ENCODE peak calls at places on chromosomes 4 and X, in six cellular contexts. V is astrocyte of the spinal cord; I is NCI-H82; L is right cardiac atrium; U is SK-MEL-5; G is CD8-positive, alpha-beta T cell. J is an unnamed sample.

GRCh38 chrX:96692454-96692853 is 7.8 kb downstream of the DIAPH2 start:
- DNase-seq in V (no peak), I (no peak), L (no peak), U (no peak), G (no peak), J (no peak)

GRCh38 chr4:186368291-186368690 is 102.3 kb downstream of the F11 start:
- DNase-seq in V (no peak), I (no peak), L (no peak), U (no peak), G (no peak), J (no peak)

GRCh38 chr4:184097240-184097619 is 120.4 kb downstream of the ENPP6 start:
- DNase-seq in V (no peak), I (no peak), L (peak; percentile 70), U (no peak), G (no peak), J (peak; percentile 43)

GRCh38 chr4:73828945-73829344 is 7.5 kb upstream of the CXCL6 start:
- DNase-seq in V (peak; percentile 80), I (no peak), L (no peak), U (peak; percentile 93), G (no peak), J (no peak)

GRCh38 chrX:46447384-46447783 is 97.8 kb downstream of the ZNF674 start:
- DNase-seq in V (peak; percentile 5), I (no peak), L (no peak), U (no peak), G (no peak), J (no peak)

GRCh38 chrX:49039598-49040375 is 3.4 kb downstream of the TFE3 start:
- DNase-seq in V (peak; percentile 95), I (peak; percentile 96), L (peak; percentile 73), U (peak; percentile 72), G (peak; percentile 27), J (peak; percentile 52)

GRCh38 chr4:186499467-186499866 is 55.9 kb downstream of the MTNR1A start:
- DNase-seq in V (no peak), I (no peak), L (no peak), U (no peak), G (no peak), J (no peak)

GRCh38 chr4:30555778-30556177 is 164.4 kb upstream of the PCDH7 start:
- DNase-seq in V (no peak), I (no peak), L (no peak), U (no peak), G (no peak), J (no peak)

GRCh38 chr4:18291313-18291712 is 269.8 kb upstream of the LCORL start:
- DNase-seq in V (no peak), I (peak; percentile 1), L (no peak), U (no peak), G (no peak), J (no peak)

GRCh38 chrX:129833153-129834004 is 10.3 kb downstream of the ZDHHC9 start:
- DNase-seq in V (peak; percentile 72), I (peak; percentile 84), L (no peak), U (no peak), G (no peak), J (no peak)

GRCh38 chr4:74018771-74019170 is 19.7 kb downstream of the CXCL3 start:
- DNase-seq in V (no peak), I (no peak), L (no peak), U (peak; percentile 22), G (no peak), J (no peak)

GRCh38 chr4:53653484-53654053 is 62.3 kb upstream of the LNX1 start:
- DNase-seq in V (peak; percentile 18), I (peak; percentile 12), L (no peak), U (peak; percentile 33), G (no peak), J (no peak)

GRCh38 chr4:26248647-26249046 is 72.2 kb upstream of the RBPJ start:
- DNase-seq in V (peak; percentile 81), I (peak; percentile 76), L (no peak), U (no peak), G (no peak), J (no peak)

GRCh38 chrX:119758682-119759332 is 419 bp downstream of the SOWAHD start:
- DNase-seq in V (no peak), I (peak; percentile 32), L (no peak), U (no peak), G (peak; percentile 40), J (peak; percentile 13)

GRCh38 chr4:81606796-81607550 is 135.3 kb upstream of the RASGEF1B start:
- DNase-seq in V (peak; percentile 33), I (no peak), L (peak; percentile 49), U (no peak), G (no peak), J (no peak)

GRCh38 chr4:141459020-141459419 is 177.4 kb upstream of the IL15 start:
- DNase-seq in V (no peak), I (no peak), L (no peak), U (no peak), G (no peak), J (no peak)

GRCh38 chr4:53744446-53745160 is 153.3 kb upstream of the LNX1 start:
- DNase-seq in V (no peak), I (peak; percentile 1), L (no peak), U (no peak), G (no peak), J (no peak)

GRCh38 chr4:111128327-111128726 is 505.4 kb upstream of the PITX2 start:
- DNase-seq in V (peak; percentile 10), I (no peak), L (no peak), U (no peak), G (no peak), J (no peak)

GRCh38 chr4:165828928-165829327 is 44.1 kb upstream of the TLL1 start:
- DNase-seq in V (no peak), I (no peak), L (no peak), U (no peak), G (no peak), J (no peak)

GRCh38 chr4:140213116-140213515 is 59.1 kb upstream of the MAML3 start:
- DNase-seq in V (no peak), I (no peak), L (no peak), U (no peak), G (no peak), J (no peak)

GRCh38 chr4:104860227-104861123 is 286.2 kb upstream of the TET2 start:
- DNase-seq in V (peak; percentile 84), I (peak; percentile 94), L (no peak), U (peak; percentile 81), G (peak; percentile 26), J (no peak)

GRCh38 chr4:98446499-98447375 is 185.6 kb downstream of the RAP1GDS1 start:
- DNase-seq in V (peak; percentile 92), I (no peak), L (no peak), U (no peak), G (peak; percentile 57), J (no peak)

GRCh38 chr4:56804551-56804950 is 16.9 kb downstream of the SPINK2 start:
- DNase-seq in V (peak; percentile 83), I (no peak), L (no peak), U (no peak), G (no peak), J (no peak)

GRCh38 chr4:76856183-76856969 is 41.6 kb downstream of the SOWAHB start:
- DNase-seq in V (peak; percentile 87), I (peak; percentile 34), L (no peak), U (no peak), G (no peak), J (no peak)

GRCh38 chr4:5973486-5974220 is 44.6 kb downstream of the C4orf50 start:
- DNase-seq in V (no peak), I (no peak), L (no peak), U (no peak), G (no peak), J (no peak)

GRCh38 chr4:150302553-150302952 is 224.3 kb downstream of the DCLK2 start:
- DNase-seq in V (peak; percentile 96), I (no peak), L (no peak), U (no peak), G (no peak), J (no peak)

GRCh38 chr4:98522603-98523395 is 135.6 kb downstream of the TSPAN5 start:
- DNase-seq in V (peak; percentile 95), I (no peak), L (no peak), U (no peak), G (no peak), J (no peak)

GRCh38 chrX:10756365-10756915 is 136.1 kb upstream of the MID1 start:
- DNase-seq in V (peak; percentile 79), I (no peak), L (no peak), U (no peak), G (no peak), J (no peak)

GRCh38 chr4:41713768-41714167 is 34.8 kb downstream of the PHOX2B start:
- DNase-seq in V (no peak), I (no peak), L (no peak), U (no peak), G (no peak), J (no peak)

GRCh38 chr4:94448815-94449375 is 2.8 kb upstream of the PDLIM5 start:
- DNase-seq in V (no peak), I (peak; percentile 62), L (no peak), U (no peak), G (no peak), J (no peak)